ENCODE peak calls at places on chromosome 11, in six cellular contexts. M is GM19239, W is C1 segment of cervical spinal cord, Y is choroid plexus epithelial cell, J is AG09309, E is NCI-H345. V is an unnamed sample.

GRCh38 chr11:67506426-67507032 is 1.4 kb upstream of the PITPNM1 start:
- DNase-seq in M (no peak), W (no peak), Y (no peak), J (no peak), E (no peak), V (no peak)

GRCh38 chr11:111120221-111120620 is 125.3 kb upstream of the POU2AF2 start:
- DNase-seq in M (no peak), W (no peak), Y (no peak), J (no peak), E (no peak), V (no peak)

GRCh38 chr11:64060263-64060860 is 24.6 kb downstream of the FLRT1 start:
- DNase-seq in M (no peak), W (no peak), Y (no peak), J (no peak), E (no peak), V (no peak)

GRCh38 chr11:28836285-28837081 is 728.3 kb downstream of the METTL15 start:
- DNase-seq in M (no peak), W (no peak), Y (peak), J (peak), E (no peak), V (no peak)

GRCh38 chr11:100774859-100775258 is 87.8 kb downstream of the ARHGAP42 start:
- DNase-seq in M (no peak), W (no peak), Y (no peak), J (no peak), E (no peak), V (no peak)

GRCh38 chr11:10606536-10607208 is 38.2 kb upstream of the LYVE1 start:
- DNase-seq in M (no peak), W (no peak), Y (peak), J (peak), E (no peak), V (no peak)

GRCh38 chr11:65448074-65448417 is 25.4 kb downstream of the NEAT1 start:
- DNase-seq in M (no peak), W (no peak), Y (no peak), J (no peak), E (no peak), V (no peak)

GRCh38 chr11:57903441-57904123 is 120.1 kb upstream of the OR9Q1 start:
- DNase-seq in M (no peak), W (no peak), Y (no peak), J (no peak), E (no peak), V (no peak)

GRCh38 chr11:31449040-31449439 is 60.4 kb downstream of the IMMP1L start:
- DNase-seq in M (no peak), W (no peak), Y (no peak), J (no peak), E (no peak), V (no peak)

GRCh38 chr11:62508336-62509058 is 38.1 kb downstream of the AHNAK start:
- DNase-seq in M (no peak), W (no peak), Y (peak), J (peak), E (peak), V (no peak)

GRCh38 chr11:30422828-30423648 is 100.1 kb downstream of the ARL14EP start:
- DNase-seq in M (no peak), W (no peak), Y (no peak), J (no peak), E (no peak), V (no peak)

GRCh38 chr11:47523491-47524199 is 29.3 kb downstream of the CELF1 start:
- DNase-seq in M (no peak), W (no peak), Y (peak), J (peak), E (no peak), V (peak)

GRCh38 chr11:5272395-5273017 is 2.8 kb upstream of the HBE1 start:
- DNase-seq in M (no peak), W (no peak), Y (no peak), J (no peak), E (no peak), V (no peak)

GRCh38 chr11:11782532-11783110 is 59.2 kb upstream of the USP47 start:
- DNase-seq in M (no peak), W (no peak), Y (no peak), J (no peak), E (peak), V (no peak)

GRCh38 chr11:33065445-33066178 is 26.2 kb downstream of the TCP11L1 start:
- DNase-seq in M (peak), W (no peak), Y (peak), J (no peak), E (peak), V (peak)

GRCh38 chr11:130873766-130874165 is 42.5 kb downstream of the SNX19 start:
- DNase-seq in M (no peak), W (no peak), Y (peak), J (no peak), E (no peak), V (no peak)

GRCh38 chr11:96014234-96014633 is 90.3 kb upstream of the MTMR2 start:
- DNase-seq in M (no peak), W (no peak), Y (peak), J (no peak), E (peak), V (peak)

GRCh38 chr11:128615076-128615475 is 27.7 kb upstream of the ETS1 start:
- DNase-seq in M (no peak), W (no peak), Y (no peak), J (no peak), E (no peak), V (no peak)

GRCh38 chr11:98842187-98842586 is 178.6 kb upstream of the CNTN5 start:
- DNase-seq in M (no peak), W (no peak), Y (no peak), J (no peak), E (no peak), V (no peak)

GRCh38 chr11:127895776-127896175 is 691.6 kb downstream of the ETS1 start:
- DNase-seq in M (no peak), W (no peak), Y (no peak), J (no peak), E (no peak), V (no peak)

GRCh38 chr11:120180571-120181445 is 30.0 kb upstream of the OAF start:
- DNase-seq in M (no peak), W (no peak), Y (peak), J (no peak), E (no peak), V (no peak)

GRCh38 chr11:69666752-69667536 is 8.2 kb downstream of the LTO1 start:
- DNase-seq in M (no peak), W (no peak), Y (no peak), J (no peak), E (no peak), V (no peak)